ENCODE peak calls at places on chromosomes 16 and 17, in ten cellular contexts. S is thoracic aorta, M is OCI-LY7, B is coronary artery, D is GM20000, C is tibial artery, J is AG09319, U is MCF 10A, T is progenitor cell of endocrine pancreas, W is cardiac muscle cell. L is an unnamed sample.

GRCh38 chr17:72724375-72724774 is 368.1 kb downstream of the SLC39A11 start:
- DNase-seq in S (no peak), M (no peak), B (no peak), D (no peak), C (no peak), J (no peak), U (peak), T (no peak), W (no peak), L (no peak)

GRCh38 chr17:18966831-18967624 is 15.1 kb downstream of the SLC5A10 start:
- DNase-seq in S (no peak), M (no peak), B (no peak), D (no peak), C (no peak), J (peak), U (no peak), T (no peak), W (peak), L (no peak)

GRCh38 chr16:67967183-67967955 is 1.1 kb downstream of the SLC12A4 start:
- DNase-seq in S (no peak), M (peak), B (no peak), D (no peak), C (no peak), J (no peak), U (peak), T (no peak), W (no peak), L (no peak)

GRCh38 chr17:7439462-7440112 is at the start of gene FGF11:
- DNase-seq in S (no peak), M (no peak), B (no peak), D (no peak), C (no peak), J (no peak), U (no peak), T (no peak), W (no peak), L (no peak)

GRCh38 chr17:5922476-5922875 is 147.7 kb upstream of the WSCD1 start:
- DNase-seq in S (no peak), M (no peak), B (no peak), D (no peak), C (no peak), J (no peak), U (no peak), T (no peak), W (no peak), L (no peak)

GRCh38 chr16:14462811-14463210 is 167.2 kb downstream of the PARN start:
- DNase-seq in S (no peak), M (no peak), B (no peak), D (no peak), C (no peak), J (no peak), U (no peak), T (no peak), W (peak), L (no peak)

GRCh38 chr17:22217135-22217534 is 524.8 kb downstream of the KCNJ18 start:
- DNase-seq in S (no peak), M (no peak), B (no peak), D (no peak), C (no peak), J (no peak), U (no peak), T (no peak), W (no peak), L (no peak)

GRCh38 chr16:50984688-50985087 is 166.4 kb downstream of the SALL1 start:
- DNase-seq in S (no peak), M (no peak), B (no peak), D (no peak), C (no peak), J (no peak), U (no peak), T (no peak), W (no peak), L (no peak)

GRCh38 chr17:4327638-4328037 is 38.8 kb downstream of the UBE2G1 start:
- DNase-seq in S (peak), M (no peak), B (no peak), D (no peak), C (no peak), J (no peak), U (peak), T (no peak), W (no peak), L (no peak)

GRCh38 chr17:78186689-78187595 is at the start of the genes AFMID and TK1:
- DNase-seq in S (peak), M (peak), B (peak), D (peak), C (peak), J (peak), U (peak), T (peak), W (peak), L (peak)

GRCh38 chr16:83958137-83958810 is 5.2 kb downstream of the OSGIN1 start:
- DNase-seq in S (no peak), M (no peak), B (no peak), D (no peak), C (no peak), J (no peak), U (no peak), T (no peak), W (no peak), L (no peak)

GRCh38 chr16:19660432-19660831 is 57.6 kb downstream of the KNOP1 start:
- DNase-seq in S (no peak), M (no peak), B (no peak), D (no peak), C (no peak), J (no peak), U (no peak), T (no peak), W (no peak), L (no peak)

GRCh38 chr16:12766853-12767252 is 36.8 kb downstream of the CPPED1 start:
- DNase-seq in S (no peak), M (no peak), B (no peak), D (no peak), C (no peak), J (no peak), U (no peak), T (no peak), W (no peak), L (no peak)

GRCh38 chr17:67503184-67503583 is 126.1 kb downstream of the PITPNC1 start:
- DNase-seq in S (no peak), M (no peak), B (no peak), D (no peak), C (no peak), J (no peak), U (peak), T (no peak), W (no peak), L (no peak)

GRCh38 chr16:13507530-13507929 is 412.4 kb upstream of the ERCC4 start:
- DNase-seq in S (no peak), M (no peak), B (no peak), D (no peak), C (no peak), J (no peak), U (peak), T (no peak), W (no peak), L (no peak)

GRCh38 chr17:75985986-75986385 is 6.9 kb downstream of the TEN1 start:
- DNase-seq in S (no peak), M (no peak), B (no peak), D (no peak), C (no peak), J (no peak), U (no peak), T (no peak), W (no peak), L (no peak)

GRCh38 chr17:81090361-81091133 is 55.6 kb downstream of the BAIAP2 start:
- DNase-seq in S (no peak), M (peak), B (no peak), D (no peak), C (peak), J (no peak), U (peak), T (no peak), W (peak), L (no peak)

GRCh38 chr16:9012848-9013507 is 49.3 kb upstream of the USP7 start:
- DNase-seq in S (no peak), M (no peak), B (no peak), D (no peak), C (no peak), J (no peak), U (no peak), T (peak), W (peak), L (no peak)

GRCh38 chr17:10313037-10313672 is 59.7 kb downstream of the MYH13 start:
- DNase-seq in S (no peak), M (no peak), B (no peak), D (no peak), C (no peak), J (no peak), U (no peak), T (no peak), W (no peak), L (no peak)

GRCh38 chr17:63039899-63040602 is 74.0 kb downstream of the TANC2 start:
- DNase-seq in S (no peak), M (no peak), B (no peak), D (peak), C (no peak), J (no peak), U (peak), T (no peak), W (peak), L (no peak)

GRCh38 chr17:72609501-72609900 is 483.0 kb downstream of the SLC39A11 start:
- DNase-seq in S (no peak), M (no peak), B (no peak), D (no peak), C (no peak), J (no peak), U (peak), T (no peak), W (no peak), L (no peak)

GRCh38 chr16:10349851-10350250 is 36.0 kb upstream of the ATF7IP2 start:
- DNase-seq in S (no peak), M (no peak), B (no peak), D (no peak), C (no peak), J (no peak), U (no peak), T (no peak), W (no peak), L (no peak)

GRCh38 chr17:33021731-33022408 is 30.2 kb downstream of the SPACA3 start:
- DNase-seq in S (no peak), M (no peak), B (peak), D (no peak), C (no peak), J (no peak), U (no peak), T (no peak), W (peak), L (no peak)

GRCh38 chr17:67221062-67221998 is 23.7 kb downstream of the HELZ start:
- DNase-seq in S (no peak), M (peak), B (no peak), D (peak), C (peak), J (no peak), U (peak), T (no peak), W (peak), L (no peak)

GRCh38 chr16:59527206-59527997 is 793.3 kb upstream of the GOT2 start:
- DNase-seq in S (no peak), M (no peak), B (no peak), D (no peak), C (no peak), J (peak), U (peak), T (no peak), W (no peak), L (no peak)

GRCh38 chr17:40440166-40440565 is 3.1 kb upstream of the IGFBP4 start:
- DNase-seq in S (no peak), M (no peak), B (no peak), D (no peak), C (no peak), J (no peak), U (no peak), T (no peak), W (no peak), L (no peak)

GRCh38 chr17:40445769-40446468 is 2.7 kb downstream of the IGFBP4 start:
- DNase-seq in S (no peak), M (no peak), B (no peak), D (no peak), C (no peak), J (no peak), U (no peak), T (no peak), W (peak), L (no peak)

GRCh38 chr17:40443988-40444899 is 994 bp downstream of the IGFBP4 start:
- DNase-seq in S (no peak), M (no peak), B (no peak), D (peak), C (no peak), J (no peak), U (no peak), T (no peak), W (peak), L (no peak)

GRCh38 chr17:40443196-40443987 is at the start of gene IGFBP4:
- DNase-seq in S (no peak), M (peak), B (no peak), D (peak), C (peak), J (no peak), U (peak), T (peak), W (peak), L (no peak)

DNA sequence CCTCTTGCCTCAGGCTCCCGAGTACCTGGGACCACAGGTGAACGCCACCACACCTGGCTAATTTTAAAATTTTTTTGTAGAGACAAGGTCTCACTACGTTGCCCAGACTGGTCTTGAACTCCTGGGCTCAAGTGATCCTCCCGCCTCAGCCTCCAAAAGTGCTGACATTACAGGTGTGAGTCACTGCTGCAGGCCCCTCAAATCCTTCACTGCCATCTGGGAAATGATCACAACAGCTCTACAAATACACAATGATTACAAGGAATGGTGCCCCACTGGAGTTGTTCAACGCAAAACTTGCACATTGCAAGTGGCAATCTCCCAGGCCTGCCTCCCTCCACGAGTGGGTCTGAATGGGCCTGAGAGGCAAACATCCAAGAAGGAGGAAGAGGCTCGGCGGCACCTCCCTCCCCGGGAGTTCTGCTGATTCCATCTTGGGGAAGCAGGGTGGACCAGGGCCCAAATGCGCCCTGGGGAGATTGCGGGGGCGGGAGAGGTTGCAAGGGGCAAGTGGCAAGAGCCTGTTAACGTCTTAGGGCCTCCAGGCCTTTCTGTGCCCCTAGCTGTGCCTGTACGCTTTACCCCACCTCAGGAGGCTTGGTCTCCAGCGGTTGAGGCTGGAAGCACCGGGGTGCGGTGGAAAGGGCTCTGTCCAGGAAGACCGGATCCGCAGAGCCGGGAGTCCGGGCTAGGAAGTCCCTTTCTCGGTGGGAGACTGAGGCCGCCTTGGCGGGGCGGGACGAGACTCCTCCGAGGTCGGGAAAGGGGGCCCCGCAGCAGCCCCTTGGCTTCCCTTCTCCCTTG is 656 bp upstream of the IGFBP4 start:
- DNase-seq in S (no peak), M (no peak), B (no peak), D (no peak), C (peak), J (no peak), U (no peak), T (no peak), W (no peak), L (no peak)
- TF ChIP-seq CTCF in S (no peak), M (no peak), B (no peak), D (no peak), C (peak), J (no peak), U (no peak), T (no peak), W (no peak), L (no peak)

DNA sequence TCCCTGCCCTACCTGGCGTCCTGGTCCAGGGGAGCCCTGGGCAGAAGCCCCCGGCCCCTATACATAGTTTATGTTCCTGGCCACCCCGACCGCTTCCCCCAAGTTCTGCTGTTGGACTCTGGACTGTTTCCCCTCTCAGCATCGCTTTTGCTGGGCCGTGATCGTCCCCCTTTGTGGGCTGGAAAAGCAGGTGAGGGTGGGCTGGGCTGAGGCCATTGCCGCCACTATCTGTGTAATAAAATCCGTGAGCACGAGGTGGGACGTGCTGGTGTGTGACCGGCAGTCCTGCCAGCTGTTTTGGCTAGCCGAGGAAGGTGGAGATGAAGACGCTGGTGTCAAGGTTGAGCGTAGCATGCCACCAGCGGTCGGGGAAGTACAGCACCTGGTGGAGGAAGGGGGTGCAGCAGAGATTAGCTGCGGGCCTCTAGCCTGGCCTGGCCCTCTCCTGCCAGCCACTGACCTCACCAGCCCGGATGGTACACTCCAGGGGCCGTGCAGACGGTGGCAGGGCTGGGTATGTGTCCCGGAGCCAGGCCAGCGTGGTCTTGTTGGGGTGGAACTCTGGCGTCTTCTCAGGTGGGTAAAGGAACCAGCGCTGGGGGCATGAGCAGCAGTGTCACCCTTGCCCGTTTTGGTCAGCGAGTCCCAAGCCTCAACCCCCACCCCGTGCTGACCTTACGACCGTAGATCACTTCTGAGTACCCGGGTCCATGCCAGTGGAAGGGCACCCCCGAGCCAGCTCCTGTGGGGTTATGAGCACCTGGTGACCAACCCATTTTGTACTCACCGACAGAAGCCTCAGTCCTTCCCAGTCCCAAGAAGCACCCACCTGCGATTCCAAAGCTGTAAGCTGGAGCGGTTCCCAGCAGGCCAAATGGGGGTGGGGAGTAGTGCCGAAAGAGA is 1.4 kb downstream of the JMJD8 start:
- DNase-seq in S (no peak), M (no peak), B (no peak), D (no peak), C (no peak), J (no peak), U (no peak), T (no peak), W (no peak), L (no peak)
- TF ChIP-seq CTCF in S (no peak), M (no peak), B (no peak), D (no peak), C (no peak), J (no peak), U (no peak), T (no peak), W (no peak), L (no peak)

GRCh38 chr16:85422374-85423185 is 190.5 kb upstream of the GSE1 start:
- DNase-seq in S (no peak), M (no peak), B (no peak), D (no peak), C (peak), J (no peak), U (no peak), T (peak), W (no peak), L (no peak)
- TF ChIP-seq CTCF in S (no peak), M (no peak), B (no peak), D (no peak), C (no peak), J (no peak), U (no peak), T (peak), W (no peak), L (no peak)

DNA sequence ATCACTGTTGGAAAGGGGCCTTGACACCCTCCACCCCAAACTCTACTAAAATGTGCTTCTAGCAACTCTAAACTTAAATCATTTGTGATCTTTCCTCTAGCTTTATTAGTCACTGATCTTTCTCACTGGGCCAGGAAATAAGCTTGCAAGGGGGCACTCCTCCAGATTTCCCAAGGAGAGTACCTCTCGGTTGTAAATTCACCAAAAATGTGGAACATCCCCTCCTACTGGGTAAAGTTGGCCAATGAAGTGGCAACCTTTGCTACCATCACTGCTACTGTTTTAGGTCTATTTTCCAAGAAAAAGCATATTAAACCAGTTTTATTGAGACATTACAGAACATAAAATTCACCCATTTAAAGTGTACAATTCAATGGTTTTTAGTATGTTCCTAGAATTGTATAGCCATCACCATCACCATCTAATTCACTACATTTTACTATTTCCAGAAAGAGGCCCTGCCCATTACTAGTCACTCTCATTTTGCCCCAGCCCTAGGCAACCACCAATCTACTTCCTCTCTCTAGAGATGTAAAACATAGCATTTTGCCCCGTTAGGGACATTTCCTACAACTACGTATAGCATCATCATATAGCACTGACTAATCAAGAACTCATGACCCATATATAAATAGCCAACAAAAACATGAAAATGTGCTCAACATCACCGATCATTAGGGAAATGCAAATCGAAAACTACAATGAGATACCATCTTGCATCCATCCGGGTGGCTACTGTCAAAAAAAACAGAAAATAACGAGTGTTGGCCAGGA is 44.6 kb upstream of the ADCY9 start:
- DNase-seq in S (no peak), M (no peak), B (no peak), D (no peak), C (no peak), J (no peak), U (peak), T (no peak), W (peak), L (no peak)
- TF ChIP-seq CTCF in S (no peak), M (no peak), B (no peak), D (no peak), C (no peak), J (no peak), U (no peak), T (no peak), W (peak), L (no peak)

DNA sequence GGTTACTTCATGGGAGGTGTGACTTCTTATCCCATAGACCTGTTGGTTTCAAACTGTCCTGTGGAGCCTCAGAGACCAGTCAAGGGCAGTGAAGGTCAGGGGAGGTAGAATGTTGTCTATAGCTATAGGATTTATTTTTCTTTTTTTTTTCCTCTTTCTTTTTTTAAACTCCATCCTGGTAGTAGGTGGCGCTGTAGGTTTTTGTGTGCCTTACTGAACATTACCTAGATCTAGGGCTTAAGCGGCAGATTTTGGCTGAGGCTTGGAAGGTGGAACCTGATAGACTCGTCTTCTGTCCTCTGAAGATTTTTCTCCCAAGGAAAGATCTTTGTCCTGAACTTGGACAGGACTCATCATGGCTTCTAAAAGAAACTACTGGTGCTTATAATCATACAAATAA is 8.2 kb upstream of the LASP1NB start:
- DNase-seq in S (no peak), M (peak), B (peak), D (no peak), C (no peak), J (no peak), U (no peak), T (no peak), W (no peak), L (no peak)
- TF ChIP-seq CTCF in S (no peak), M (peak), B (no peak), D (no peak), C (no peak), J (no peak), U (no peak), T (no peak), W (no peak), L (no peak)

GRCh38 chr16:88063201-88063773 is 112.1 kb downstream of the BANP start:
- DNase-seq in S (no peak), M (no peak), B (no peak), D (no peak), C (peak), J (peak), U (no peak), T (no peak), W (peak), L (no peak)
- TF ChIP-seq CTCF in S (peak), M (no peak), B (no peak), D (no peak), C (peak), J (peak), U (no peak), T (no peak), W (peak), L (no peak)

L was measured in omental fat pad.